ENCODE peak calls at places on chromosomes 6 and 20, in four cellular contexts. D is GM20000, Z is adipocyte, V is RPMI8226. B is an unnamed sample.

GRCh38 chr6:44397424-44398169 is 10.1 kb downstream of the CDC5L start:
- DNase-seq in D (no peak), Z (no peak), V (no peak), B (no peak)

GRCh38 chr20:50528804-50529351 is 18.7 kb downstream of the PTPN1 start:
- DNase-seq in D (peak), Z (no peak), V (no peak), B (no peak)

GRCh38 chr20:22918286-22918983 is 116.7 kb upstream of the SSTR4 start:
- DNase-seq in D (no peak), Z (no peak), V (no peak), B (no peak)

GRCh38 chr6:116267879-116268588 is 11.7 kb downstream of the TSPYL1 start:
- DNase-seq in D (no peak), Z (no peak), V (no peak), B (no peak)

GRCh38 chr6:25913741-25914140 is 16.8 kb downstream of the SLC17A2 start:
- DNase-seq in D (no peak), Z (no peak), V (no peak), B (no peak)

GRCh38 chr6:88871498-88871897 is 91.9 kb downstream of the RNGTT start:
- DNase-seq in D (no peak), Z (no peak), V (no peak), B (no peak)

GRCh38 chr6:48111575-48111974 is 578 bp upstream of the PTCHD4 start:
- DNase-seq in D (no peak), Z (no peak), V (no peak), B (no peak)

GRCh38 chr6:169019727-169020491 is 233.7 kb downstream of the THBS2 start:
- DNase-seq in D (no peak), Z (no peak), V (no peak), B (no peak)

GRCh38 chr6:19415605-19416326 is 421.4 kb upstream of the ID4 start:
- DNase-seq in D (no peak), Z (peak), V (no peak), B (no peak)

GRCh38 chr6:128074561-128074960 is 173.7 kb upstream of the THEMIS start:
- DNase-seq in D (no peak), Z (no peak), V (no peak), B (no peak)

GRCh38 chr6:142900467-142900961 is 44.5 kb downstream of the HIVEP2 start:
- DNase-seq in D (no peak), Z (no peak), V (no peak), B (peak)

GRCh38 chr6:163165922-163166321 is 248.6 kb upstream of the QKI start:
- DNase-seq in D (no peak), Z (no peak), V (no peak), B (no peak)

GRCh38 chr6:121837545-121838229 is 402.2 kb downstream of the GJA1 start:
- DNase-seq in D (no peak), Z (no peak), V (no peak), B (no peak)

GRCh38 chr20:47768016-47768953 is 17.0 kb downstream of the SULF2 start:
- DNase-seq in D (no peak), Z (no peak), V (no peak), B (no peak)

GRCh38 chr6:53910834-53911233 is 116.0 kb downstream of the LRRC1 start:
- DNase-seq in D (no peak), Z (no peak), V (no peak), B (no peak)

GRCh38 chr6:24991748-24992467 is 56.1 kb upstream of the RIPOR2 start:
- DNase-seq in D (peak), Z (peak), V (peak), B (peak)

GRCh38 chr20:32205502-32206382 is 1.8 kb downstream of the PLAGL2 start:
- DNase-seq in D (no peak), Z (peak), V (no peak), B (no peak)

GRCh38 chr6:43205849-43206248 is 23.4 kb downstream of the DNPH1 start:
- DNase-seq in D (no peak), Z (no peak), V (no peak), B (no peak)

GRCh38 chr6:157657754-157658153 is 165.3 kb upstream of the SNX9 start:
- DNase-seq in D (no peak), Z (no peak), V (no peak), B (no peak)

GRCh38 chr20:50601511-50602431 is 89.6 kb downstream of the RIPOR3 start:
- DNase-seq in D (no peak), Z (no peak), V (peak), B (no peak)

GRCh38 chr6:39260451-39260850 is 31.2 kb upstream of the KCNK5 start:
- DNase-seq in D (no peak), Z (no peak), V (no peak), B (no peak)

GRCh38 chr20:45873409-45874116 is 7.5 kb upstream of the ZSWIM1 start:
- DNase-seq in D (no peak), Z (no peak), V (no peak), B (no peak)

B was measured in T-cell.